ENCODE peak calls at places on chromosomes 5 and 9, in four cellular contexts. One of them, this sample, is unnamed.

GRCh38 chr9:135587658-135588057 is 26.1 kb downstream of the PAEP start:
- DNase-seq in lower lobe of right lung: no peak
- DNase-seq in transverse colon: no peak
- DNase-seq in fibroblast of pulmonary artery: no peak
- DNase-seq in this sample: no peak

GRCh38 chr9:133874061-133874638 is 118.0 kb downstream of the VAV2 start:
- DNase-seq in lower lobe of right lung: no peak
- DNase-seq in transverse colon: no peak
- DNase-seq in fibroblast of pulmonary artery: peak
- DNase-seq in this sample: no peak

GRCh38 chr5:108753877-108754276 is 6.2 kb downstream of the FER start:
- DNase-seq in lower lobe of right lung: no peak
- DNase-seq in fibroblast of pulmonary artery: no peak
- DNase-seq in transverse colon: no peak
- DNase-seq in this sample: no peak

GRCh38 chr5:132369471-132370240 is at the start of gene SLC22A5:
- DNase-seq in transverse colon: peak
- DNase-seq in fibroblast of pulmonary artery: peak
- DNase-seq in lower lobe of right lung: peak
- DNase-seq in this sample: no peak

GRCh38 chr9:83061036-83061435 is 1.9 kb downstream of the RASEF start:
- DNase-seq in fibroblast of pulmonary artery: no peak
- DNase-seq in lower lobe of right lung: no peak
- DNase-seq in transverse colon: peak
- DNase-seq in this sample: no peak

GRCh38 chr9:98074119-98074990 is 17.8 kb downstream of the NANS start:
- DNase-seq in lower lobe of right lung: peak
- DNase-seq in transverse colon: peak
- DNase-seq in fibroblast of pulmonary artery: peak
- DNase-seq in this sample: no peak

GRCh38 chr9:78064075-78064474 is 32.5 kb upstream of the GNAQ start:
- DNase-seq in lower lobe of right lung: no peak
- DNase-seq in transverse colon: no peak
- DNase-seq in fibroblast of pulmonary artery: peak
- DNase-seq in this sample: no peak

GRCh38 chr9:20550326-20550725 is 72.0 kb downstream of the MLLT3 start:
- DNase-seq in transverse colon: no peak
- DNase-seq in fibroblast of pulmonary artery: no peak
- DNase-seq in lower lobe of right lung: no peak
- DNase-seq in this sample: no peak

GRCh38 chr5:102581011-102581410 is 82.2 kb upstream of the SLCO6A1 start:
- DNase-seq in lower lobe of right lung: no peak
- DNase-seq in transverse colon: no peak
- DNase-seq in fibroblast of pulmonary artery: no peak
- DNase-seq in this sample: no peak

GRCh38 chr9:109934499-109935214 is 154.7 kb downstream of the PALM2AKAP2 start:
- DNase-seq in lower lobe of right lung: no peak
- DNase-seq in fibroblast of pulmonary artery: peak
- DNase-seq in transverse colon: no peak
- DNase-seq in this sample: no peak

GRCh38 chr5:161305601-161306000 is 240.9 kb downstream of the GABRB2 start:
- DNase-seq in transverse colon: no peak
- DNase-seq in fibroblast of pulmonary artery: no peak
- DNase-seq in lower lobe of right lung: no peak
- DNase-seq in this sample: no peak

GRCh38 chr9:129336601-129337286 is 158.7 kb upstream of the IER5L start:
- DNase-seq in fibroblast of pulmonary artery: peak
- DNase-seq in transverse colon: peak
- DNase-seq in lower lobe of right lung: peak
- DNase-seq in this sample: peak

GRCh38 chr5:122153230-122153629 is 23.9 kb downstream of the ZNF474 start:
- DNase-seq in fibroblast of pulmonary artery: peak
- DNase-seq in transverse colon: no peak
- DNase-seq in lower lobe of right lung: no peak
- DNase-seq in this sample: peak

GRCh38 chr5:125235995-125236394 is 489.6 kb upstream of the ZNF608 start:
- DNase-seq in fibroblast of pulmonary artery: no peak
- DNase-seq in lower lobe of right lung: no peak
- DNase-seq in transverse colon: no peak
- DNase-seq in this sample: no peak

GRCh38 chr9:13351768-13352386 is 72.4 kb upstream of the MPDZ start:
- DNase-seq in fibroblast of pulmonary artery: peak
- DNase-seq in lower lobe of right lung: no peak
- DNase-seq in transverse colon: no peak
- DNase-seq in this sample: peak

GRCh38 chr9:27861887-27862286 is 288.6 kb upstream of the C9orf72 start:
- DNase-seq in transverse colon: no peak
- DNase-seq in fibroblast of pulmonary artery: peak
- DNase-seq in lower lobe of right lung: no peak
- DNase-seq in this sample: no peak

GRCh38 chr5:5363045-5363444 is 59.4 kb upstream of the ICE1 start:
- DNase-seq in transverse colon: no peak
- DNase-seq in lower lobe of right lung: no peak
- DNase-seq in fibroblast of pulmonary artery: no peak
- DNase-seq in this sample: no peak

GRCh38 chr5:117889592-117889991 is 1098.8 kb downstream of the DTWD2 start:
- DNase-seq in fibroblast of pulmonary artery: peak
- DNase-seq in lower lobe of right lung: no peak
- DNase-seq in transverse colon: no peak
- DNase-seq in this sample: no peak

GRCh38 chr5:39578887-39579497 is 154.2 kb upstream of the DAB2 start:
- DNase-seq in fibroblast of pulmonary artery: peak
- DNase-seq in transverse colon: no peak
- DNase-seq in lower lobe of right lung: no peak
- DNase-seq in this sample: no peak

GRCh38 chr5:164972973-164973372 is 1467.6 kb downstream of the MAT2B start:
- DNase-seq in fibroblast of pulmonary artery: no peak
- DNase-seq in transverse colon: no peak
- DNase-seq in lower lobe of right lung: no peak
- DNase-seq in this sample: no peak

GRCh38 chr5:56640763-56641406 is 174.5 kb upstream of the MAP3K1 start:
- DNase-seq in transverse colon: peak
- DNase-seq in fibroblast of pulmonary artery: no peak
- DNase-seq in lower lobe of right lung: peak
- DNase-seq in this sample: no peak

GRCh38 chr5:44774279-44774880 is 34.4 kb upstream of the MRPS30 start:
- DNase-seq in transverse colon: no peak
- DNase-seq in fibroblast of pulmonary artery: peak
- DNase-seq in lower lobe of right lung: no peak
- DNase-seq in this sample: peak

GRCh38 chr9:22645893-22646292 is 199.3 kb downstream of the DMRTA1 start:
- DNase-seq in lower lobe of right lung: no peak
- DNase-seq in fibroblast of pulmonary artery: no peak
- DNase-seq in transverse colon: no peak
- DNase-seq in this sample: no peak

GRCh38 chr5:107215581-107215980 is 455.2 kb downstream of the EFNA5 start:
- DNase-seq in lower lobe of right lung: no peak
- DNase-seq in transverse colon: no peak
- DNase-seq in fibroblast of pulmonary artery: peak
- DNase-seq in this sample: no peak

GRCh38 chr9:126474201-126474765 is 139.4 kb upstream of the LMX1B start:
- DNase-seq in fibroblast of pulmonary artery: peak
- DNase-seq in transverse colon: no peak
- DNase-seq in lower lobe of right lung: no peak
- DNase-seq in this sample: peak

DNA sequence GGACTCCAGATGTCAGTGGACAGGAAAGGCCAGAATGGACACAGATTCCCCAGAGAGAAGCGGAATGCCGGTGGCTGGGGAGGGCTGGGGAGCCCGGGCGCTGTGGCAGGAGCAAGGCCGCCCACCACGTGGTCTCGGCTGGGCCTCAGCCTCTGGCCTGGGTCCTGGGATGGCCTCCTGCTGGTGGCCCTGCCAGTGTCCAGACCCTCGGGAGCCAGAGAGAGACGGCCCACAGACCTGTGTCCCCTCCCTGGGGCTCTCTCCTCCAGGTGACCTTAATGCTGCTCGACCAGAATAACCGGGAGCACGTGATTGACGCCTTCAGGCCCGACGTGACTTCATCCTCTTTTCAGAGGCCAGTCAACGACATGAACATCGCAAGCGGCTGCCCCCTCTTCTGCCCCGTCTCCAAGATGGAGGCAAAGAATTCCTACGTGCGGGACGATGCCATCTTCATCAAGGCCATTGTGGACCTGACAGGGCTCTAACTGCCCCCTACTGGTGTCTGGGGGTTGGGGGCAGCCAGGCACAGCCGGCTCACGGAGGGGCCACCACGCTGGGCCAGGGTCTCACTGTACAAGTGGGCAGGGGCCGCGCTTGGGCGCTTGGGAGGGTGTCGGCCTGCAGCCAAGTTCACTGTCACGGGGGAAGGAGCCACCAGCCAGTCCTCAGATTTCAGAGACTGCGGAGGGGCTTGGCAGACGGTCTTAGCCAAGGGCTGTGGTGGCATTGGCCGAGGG is 19.0 kb downstream of the FBXW5 start:
- DNase-seq in transverse colon: no peak
- DNase-seq in fibroblast of pulmonary artery: no peak
- DNase-seq in lower lobe of right lung: no peak
- DNase-seq in this sample: no peak
- TF ChIP-seq CTCF in transverse colon: no peak
- TF ChIP-seq CTCF in fibroblast of pulmonary artery: no peak
- TF ChIP-seq CTCF in lower lobe of right lung: no peak
- TF ChIP-seq CTCF in this sample: no peak

DNA sequence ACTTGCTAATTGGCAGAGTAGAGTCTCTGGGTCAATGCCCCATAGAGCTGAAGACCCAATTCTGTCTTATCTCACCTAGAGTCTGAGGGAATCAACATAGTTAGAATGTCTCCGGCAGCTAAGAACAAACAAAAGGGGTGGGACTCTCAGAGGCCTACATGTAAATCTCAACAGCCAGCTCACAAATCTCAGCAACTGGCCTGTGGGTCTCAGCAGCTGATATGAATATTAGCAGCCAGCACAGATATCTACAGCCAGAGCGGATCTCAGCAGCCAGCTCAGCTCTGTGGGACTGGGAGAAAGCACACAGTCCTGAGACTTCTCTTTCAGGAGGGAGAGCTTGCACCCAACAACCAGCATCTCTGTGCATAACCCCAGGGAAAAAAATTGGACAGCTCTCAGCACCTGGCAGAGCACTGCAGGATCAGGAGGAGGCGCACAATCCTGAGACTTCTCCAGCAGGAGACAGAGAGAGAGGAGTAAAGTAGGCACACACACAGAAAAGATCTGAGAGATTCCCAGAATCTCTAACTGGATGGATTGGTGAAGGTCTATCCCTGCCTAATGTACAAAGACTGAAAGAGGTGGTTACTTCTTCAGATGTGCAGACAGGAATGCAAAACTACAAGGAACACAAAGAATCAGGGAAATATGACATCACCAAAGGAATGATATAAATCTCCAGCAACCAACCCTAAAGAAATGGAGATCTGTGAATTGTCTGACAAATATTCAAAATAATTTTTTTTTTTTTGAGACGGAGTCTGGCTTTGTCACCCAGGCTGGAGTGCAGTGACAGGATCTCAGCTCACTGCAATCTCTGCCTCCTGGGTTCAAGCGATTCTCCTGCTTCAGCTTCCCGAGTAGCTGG is 29.2 kb downstream of the KLF4 start:
- DNase-seq in lower lobe of right lung: no peak
- DNase-seq in fibroblast of pulmonary artery: no peak
- DNase-seq in transverse colon: no peak
- DNase-seq in this sample: no peak
- TF ChIP-seq CTCF in lower lobe of right lung: no peak
- TF ChIP-seq CTCF in fibroblast of pulmonary artery: no peak
- TF ChIP-seq CTCF in transverse colon: no peak
- TF ChIP-seq CTCF in this sample: no peak

DNA sequence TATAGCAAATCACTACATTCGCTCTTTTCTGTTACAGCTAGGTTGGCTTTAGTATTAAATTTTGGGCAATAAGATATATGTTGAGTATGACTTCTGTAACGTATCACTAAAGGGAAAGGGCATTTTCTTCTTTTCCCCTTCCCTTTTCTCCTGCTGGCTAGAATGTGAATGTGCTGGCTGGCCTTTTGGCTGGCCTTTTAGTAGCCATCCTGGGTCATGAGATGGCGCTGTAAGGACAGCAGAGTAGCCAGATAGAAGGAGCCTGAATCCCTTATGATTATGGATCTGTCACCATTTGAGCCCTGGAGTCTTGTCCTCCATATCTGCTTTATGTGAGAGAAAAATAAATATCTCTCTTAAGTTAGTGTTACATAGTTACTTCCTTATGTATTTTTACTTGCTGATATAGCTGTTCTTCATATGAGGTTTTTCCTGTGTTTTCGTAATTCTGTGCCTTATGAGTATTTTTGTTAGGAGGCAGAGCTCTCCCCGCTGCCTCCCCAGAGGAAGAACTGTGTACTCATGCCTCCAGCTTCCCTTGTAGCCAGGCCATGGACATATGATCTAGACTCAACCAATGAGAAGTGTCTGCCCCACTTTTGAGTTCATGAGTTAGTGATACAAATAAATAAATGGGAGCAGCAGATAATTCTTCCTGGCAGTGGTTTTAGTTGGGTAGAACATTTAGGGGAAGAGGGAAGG is 65.9 kb downstream of the NDUFAF2 start:
- DNase-seq in lower lobe of right lung: no peak
- DNase-seq in fibroblast of pulmonary artery: peak
- DNase-seq in transverse colon: no peak
- DNase-seq in this sample: no peak
- TF ChIP-seq CTCF in lower lobe of right lung: no peak
- TF ChIP-seq CTCF in fibroblast of pulmonary artery: peak
- TF ChIP-seq CTCF in transverse colon: no peak
- TF ChIP-seq CTCF in this sample: peak

GRCh38 chr5:95471922-95472321 is 80.8 kb downstream of the FAM81B start:
- DNase-seq in transverse colon: no peak
- DNase-seq in lower lobe of right lung: no peak
- DNase-seq in fibroblast of pulmonary artery: peak
- DNase-seq in this sample: peak
- TF ChIP-seq CTCF in transverse colon: no peak
- TF ChIP-seq CTCF in lower lobe of right lung: no peak
- TF ChIP-seq CTCF in fibroblast of pulmonary artery: no peak
- TF ChIP-seq CTCF in this sample: peak

GRCh38 chr9:18142964-18143363 is 331.0 kb upstream of the ADAMTSL1 start:
- DNase-seq in lower lobe of right lung: no peak
- DNase-seq in fibroblast of pulmonary artery: peak
- DNase-seq in transverse colon: no peak
- DNase-seq in this sample: no peak

GRCh38 chr9:18138676-18139075 is 335.3 kb upstream of the ADAMTSL1 start:
- DNase-seq in lower lobe of right lung: no peak
- DNase-seq in fibroblast of pulmonary artery: no peak
- DNase-seq in transverse colon: no peak
- DNase-seq in this sample: no peak

GRCh38 chr9:18141681-18142080 is 332.3 kb upstream of the ADAMTSL1 start:
- DNase-seq in fibroblast of pulmonary artery: no peak
- DNase-seq in transverse colon: no peak
- DNase-seq in lower lobe of right lung: no peak
- DNase-seq in this sample: no peak

DNA sequence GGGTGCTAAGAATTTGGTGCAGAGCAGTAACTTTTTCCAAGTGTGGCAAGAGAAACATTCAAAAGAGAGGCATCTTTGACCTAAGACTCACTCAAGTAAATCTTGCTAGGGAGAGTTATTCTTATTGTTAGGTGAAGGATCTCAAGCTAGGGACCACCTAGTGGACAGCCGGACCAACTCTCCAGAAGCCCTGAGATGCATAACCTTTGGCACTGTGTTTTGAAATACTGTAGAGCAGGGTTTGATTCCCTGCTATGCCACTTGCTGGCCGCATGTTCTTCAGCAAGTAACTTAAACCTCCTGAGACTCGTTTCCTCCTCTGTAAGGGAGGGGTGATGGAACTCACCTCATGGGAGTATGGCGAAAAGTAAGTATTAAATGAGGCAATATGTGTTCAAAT is 336.1 kb upstream of the ADAMTSL1 start:
- DNase-seq in lower lobe of right lung: no peak
- DNase-seq in fibroblast of pulmonary artery: no peak
- DNase-seq in transverse colon: no peak
- DNase-seq in this sample: no peak
- TF ChIP-seq CTCF in lower lobe of right lung: no peak
- TF ChIP-seq CTCF in fibroblast of pulmonary artery: peak
- TF ChIP-seq CTCF in transverse colon: no peak
- TF ChIP-seq CTCF in this sample: no peak